ENCODE peak calls at places on chromosomes 7 and 10, in ten cellular contexts. One of them, this sample, is unnamed.

GRCh38 chr10:24556746-24557742 is 166.6 kb downstream of the ARHGAP21 start:
- DNase-seq in suprapubic skin: no peak
- DNase-seq in endothelial cell of umbilical vein: peak
- DNase-seq in vagina: no peak
- DNase-seq in breast epithelium: no peak
- DNase-seq in HCT116: peak
- DNase-seq in spleen: no peak
- DNase-seq in transverse colon: peak
- DNase-seq in stomach: no peak
- DNase-seq in GM23338: peak
- DNase-seq in this sample: peak

GRCh38 chr10:102668312-102669110 is 24.2 kb downstream of the TRIM8 start:
- DNase-seq in endothelial cell of umbilical vein: no peak
- DNase-seq in breast epithelium: no peak
- DNase-seq in vagina: no peak
- DNase-seq in suprapubic skin: no peak
- DNase-seq in HCT116: no peak
- DNase-seq in stomach: no peak
- DNase-seq in transverse colon: no peak
- DNase-seq in spleen: no peak
- DNase-seq in GM23338: no peak
- DNase-seq in this sample: no peak

GRCh38 chr10:10528563-10528910 is 489.1 kb upstream of the CELF2 start:
- DNase-seq in vagina: no peak
- DNase-seq in suprapubic skin: no peak
- DNase-seq in stomach: no peak
- DNase-seq in HCT116: no peak
- DNase-seq in transverse colon: no peak
- DNase-seq in endothelial cell of umbilical vein: no peak
- DNase-seq in GM23338: no peak
- DNase-seq in spleen: no peak
- DNase-seq in breast epithelium: no peak
- DNase-seq in this sample: no peak

GRCh38 chr10:52895066-52895465 is 122.5 kb upstream of the MBL2 start:
- DNase-seq in vagina: no peak
- DNase-seq in breast epithelium: no peak
- DNase-seq in transverse colon: no peak
- DNase-seq in spleen: no peak
- DNase-seq in endothelial cell of umbilical vein: no peak
- DNase-seq in suprapubic skin: no peak
- DNase-seq in GM23338: no peak
- DNase-seq in HCT116: no peak
- DNase-seq in stomach: no peak
- DNase-seq in this sample: no peak

GRCh38 chr7:151007469-151007898 is 16.7 kb downstream of the NOS3 start:
- DNase-seq in transverse colon: no peak
- DNase-seq in vagina: no peak
- DNase-seq in stomach: no peak
- DNase-seq in GM23338: no peak
- DNase-seq in spleen: peak
- DNase-seq in HCT116: no peak
- DNase-seq in endothelial cell of umbilical vein: peak
- DNase-seq in breast epithelium: no peak
- DNase-seq in suprapubic skin: no peak
- DNase-seq in this sample: no peak

GRCh38 chr7:55438765-55439525 is 73.8 kb downstream of the LANCL2 start:
- DNase-seq in breast epithelium: no peak
- DNase-seq in vagina: no peak
- DNase-seq in GM23338: no peak
- DNase-seq in spleen: no peak
- DNase-seq in transverse colon: peak
- DNase-seq in endothelial cell of umbilical vein: peak
- DNase-seq in stomach: peak
- DNase-seq in suprapubic skin: no peak
- DNase-seq in HCT116: no peak
- DNase-seq in this sample: no peak

GRCh38 chr10:131923059-131923756 is 22.4 kb downstream of the PPP2R2D start:
- DNase-seq in transverse colon: no peak
- DNase-seq in spleen: no peak
- DNase-seq in stomach: no peak
- DNase-seq in HCT116: no peak
- DNase-seq in suprapubic skin: peak
- DNase-seq in vagina: no peak
- DNase-seq in GM23338: no peak
- DNase-seq in breast epithelium: no peak
- DNase-seq in endothelial cell of umbilical vein: no peak
- DNase-seq in this sample: no peak

GRCh38 chr10:21505711-21506278 is 19.7 kb downstream of the SKIDA1 start:
- DNase-seq in transverse colon: no peak
- DNase-seq in suprapubic skin: no peak
- DNase-seq in endothelial cell of umbilical vein: no peak
- DNase-seq in GM23338: no peak
- DNase-seq in spleen: no peak
- DNase-seq in vagina: no peak
- DNase-seq in stomach: no peak
- DNase-seq in breast epithelium: no peak
- DNase-seq in HCT116: no peak
- DNase-seq in this sample: no peak

GRCh38 chr7:31811650-31812461 is 124.8 kb downstream of the PPP1R17 start:
- DNase-seq in spleen: no peak
- DNase-seq in breast epithelium: no peak
- DNase-seq in stomach: no peak
- DNase-seq in suprapubic skin: no peak
- DNase-seq in HCT116: no peak
- DNase-seq in vagina: no peak
- DNase-seq in transverse colon: no peak
- DNase-seq in endothelial cell of umbilical vein: peak
- DNase-seq in GM23338: no peak
- DNase-seq in this sample: no peak

GRCh38 chr7:46811529-46811928 is 770.4 kb downstream of the TNS3 start:
- DNase-seq in suprapubic skin: no peak
- DNase-seq in stomach: no peak
- DNase-seq in HCT116: no peak
- DNase-seq in GM23338: no peak
- DNase-seq in breast epithelium: no peak
- DNase-seq in transverse colon: no peak
- DNase-seq in spleen: no peak
- DNase-seq in vagina: no peak
- DNase-seq in endothelial cell of umbilical vein: no peak
- DNase-seq in this sample: no peak

GRCh38 chr10:106033065-106033464 is 1131.4 kb downstream of the SORCS1 start:
- DNase-seq in suprapubic skin: no peak
- DNase-seq in HCT116: no peak
- DNase-seq in breast epithelium: no peak
- DNase-seq in vagina: no peak
- DNase-seq in transverse colon: no peak
- DNase-seq in spleen: no peak
- DNase-seq in endothelial cell of umbilical vein: no peak
- DNase-seq in GM23338: no peak
- DNase-seq in stomach: no peak
- DNase-seq in this sample: no peak
- TF ChIP-seq POLR2AphosphoS5 in suprapubic skin: no peak
- TF ChIP-seq POLR2AphosphoS5 in HCT116: no peak
- TF ChIP-seq POLR2AphosphoS5 in breast epithelium: no peak
- TF ChIP-seq POLR2AphosphoS5 in vagina: no peak
- TF ChIP-seq POLR2AphosphoS5 in transverse colon: no peak
- TF ChIP-seq POLR2AphosphoS5 in spleen: no peak
- TF ChIP-seq POLR2AphosphoS5 in endothelial cell of umbilical vein: no peak
- TF ChIP-seq POLR2AphosphoS5 in GM23338: no peak
- TF ChIP-seq POLR2AphosphoS5 in stomach: no peak
- TF ChIP-seq POLR2AphosphoS5 in this sample: no peak

DNA sequence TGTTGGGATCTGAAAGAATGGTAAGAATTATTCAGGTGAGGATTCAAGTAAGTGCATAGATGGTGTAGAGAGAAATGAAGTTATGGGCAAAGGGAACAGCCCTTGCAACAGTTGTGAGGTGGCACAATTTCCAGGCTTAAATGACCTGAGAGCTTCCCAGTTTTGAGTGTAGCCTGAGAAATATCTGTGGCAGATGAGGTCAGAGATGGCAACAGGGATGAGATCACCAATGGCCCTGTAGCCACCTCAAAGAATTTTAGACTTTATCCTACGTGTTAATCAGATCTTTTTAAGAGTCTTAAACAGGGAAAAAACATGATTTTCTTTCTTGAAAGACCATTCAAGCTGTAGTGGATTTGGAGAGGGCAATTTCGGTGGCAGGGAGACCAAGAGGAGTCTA is 1.9 kb upstream of the NRF1 start:
- DNase-seq in vagina: no peak
- DNase-seq in spleen: no peak
- DNase-seq in GM23338: no peak
- DNase-seq in transverse colon: no peak
- DNase-seq in endothelial cell of umbilical vein: no peak
- DNase-seq in HCT116: no peak
- DNase-seq in suprapubic skin: no peak
- DNase-seq in breast epithelium: no peak
- DNase-seq in stomach: no peak
- DNase-seq in this sample: no peak
- TF ChIP-seq POLR2AphosphoS5 in vagina: no peak
- TF ChIP-seq POLR2AphosphoS5 in spleen: no peak
- TF ChIP-seq POLR2AphosphoS5 in GM23338: no peak
- TF ChIP-seq POLR2AphosphoS5 in transverse colon: no peak
- TF ChIP-seq POLR2AphosphoS5 in endothelial cell of umbilical vein: no peak
- TF ChIP-seq POLR2AphosphoS5 in HCT116: no peak
- TF ChIP-seq POLR2AphosphoS5 in suprapubic skin: no peak
- TF ChIP-seq POLR2AphosphoS5 in breast epithelium: no peak
- TF ChIP-seq POLR2AphosphoS5 in stomach: no peak
- TF ChIP-seq POLR2AphosphoS5 in this sample: no peak

DNA sequence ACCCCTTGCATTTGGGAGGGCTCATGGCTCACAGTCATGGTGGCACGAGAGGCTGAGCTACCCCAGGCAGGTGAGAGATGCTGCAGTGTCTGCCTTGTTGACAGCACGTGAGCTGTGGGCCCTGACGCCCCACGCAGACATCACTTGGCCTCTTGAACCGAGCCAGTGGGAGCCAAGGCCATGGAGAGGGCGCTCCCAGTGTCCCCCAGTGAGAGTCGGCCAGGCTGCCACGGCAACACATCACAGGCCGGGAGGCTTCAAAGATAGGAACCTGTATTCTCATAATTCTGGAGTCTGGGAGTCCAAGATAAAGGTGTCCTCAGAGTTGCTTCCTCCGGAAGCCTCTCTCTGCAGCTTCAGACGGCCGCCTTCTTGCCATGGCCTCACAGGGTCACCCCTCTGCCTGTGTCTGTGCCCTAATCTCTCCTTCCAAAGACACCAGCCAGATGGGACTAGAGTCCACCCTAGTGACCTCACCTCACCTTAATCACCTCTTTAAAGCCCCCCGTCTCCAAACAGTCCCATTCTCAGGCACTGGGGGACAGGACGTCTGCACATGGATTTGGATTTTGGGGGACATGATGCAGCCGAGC is 119.6 kb downstream of the KLF6 start:
- DNase-seq in breast epithelium: no peak
- DNase-seq in stomach: no peak
- DNase-seq in endothelial cell of umbilical vein: no peak
- DNase-seq in HCT116: no peak
- DNase-seq in vagina: no peak
- DNase-seq in suprapubic skin: no peak
- DNase-seq in GM23338: no peak
- DNase-seq in transverse colon: no peak
- DNase-seq in spleen: no peak
- DNase-seq in this sample: no peak
- TF ChIP-seq POLR2AphosphoS5 in breast epithelium: no peak
- TF ChIP-seq POLR2AphosphoS5 in stomach: no peak
- TF ChIP-seq POLR2AphosphoS5 in endothelial cell of umbilical vein: no peak
- TF ChIP-seq POLR2AphosphoS5 in HCT116: no peak
- TF ChIP-seq POLR2AphosphoS5 in vagina: no peak
- TF ChIP-seq POLR2AphosphoS5 in suprapubic skin: no peak
- TF ChIP-seq POLR2AphosphoS5 in GM23338: no peak
- TF ChIP-seq POLR2AphosphoS5 in transverse colon: no peak
- TF ChIP-seq POLR2AphosphoS5 in spleen: no peak
- TF ChIP-seq POLR2AphosphoS5 in this sample: no peak

DNA sequence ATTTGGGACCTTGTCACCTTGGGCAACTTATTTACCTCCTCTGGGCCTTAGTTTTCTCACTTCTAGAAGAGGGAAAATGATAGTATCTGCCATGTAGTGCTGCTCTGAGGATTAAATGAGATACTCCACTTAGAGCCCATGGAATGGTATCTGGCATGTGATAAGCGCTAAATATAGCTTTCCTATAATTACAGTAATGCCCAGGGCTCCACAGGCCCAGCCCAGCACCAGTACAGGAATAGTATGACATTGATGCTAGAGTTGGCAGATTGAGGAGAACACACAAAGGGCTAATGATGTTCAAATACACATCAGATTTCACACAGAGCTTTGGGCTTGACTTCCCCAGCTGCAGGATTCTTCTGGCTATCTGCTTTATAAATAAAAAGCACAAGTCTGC is 34.9 kb downstream of the FAS start:
- DNase-seq in HCT116: no peak
- DNase-seq in breast epithelium: no peak
- DNase-seq in transverse colon: no peak
- DNase-seq in vagina: no peak
- DNase-seq in stomach: no peak
- DNase-seq in GM23338: no peak
- DNase-seq in endothelial cell of umbilical vein: no peak
- DNase-seq in suprapubic skin: no peak
- DNase-seq in spleen: no peak
- DNase-seq in this sample: no peak
- TF ChIP-seq POLR2AphosphoS5 in HCT116: no peak
- TF ChIP-seq POLR2AphosphoS5 in breast epithelium: no peak
- TF ChIP-seq POLR2AphosphoS5 in transverse colon: no peak
- TF ChIP-seq POLR2AphosphoS5 in vagina: no peak
- TF ChIP-seq POLR2AphosphoS5 in stomach: no peak
- TF ChIP-seq POLR2AphosphoS5 in GM23338: no peak
- TF ChIP-seq POLR2AphosphoS5 in endothelial cell of umbilical vein: no peak
- TF ChIP-seq POLR2AphosphoS5 in suprapubic skin: no peak
- TF ChIP-seq POLR2AphosphoS5 in spleen: no peak
- TF ChIP-seq POLR2AphosphoS5 in this sample: no peak

GRCh38 chr7:90213521-90213920 is 2.0 kb downstream of the STEAP2 start:
- DNase-seq in stomach: no peak
- DNase-seq in transverse colon: no peak
- DNase-seq in endothelial cell of umbilical vein: no peak
- DNase-seq in GM23338: no peak
- DNase-seq in suprapubic skin: no peak
- DNase-seq in breast epithelium: no peak
- DNase-seq in spleen: no peak
- DNase-seq in HCT116: no peak
- DNase-seq in vagina: no peak
- DNase-seq in this sample: no peak
- TF ChIP-seq POLR2AphosphoS5 in stomach: no peak
- TF ChIP-seq POLR2AphosphoS5 in transverse colon: no peak
- TF ChIP-seq POLR2AphosphoS5 in endothelial cell of umbilical vein: no peak
- TF ChIP-seq POLR2AphosphoS5 in GM23338: no peak
- TF ChIP-seq POLR2AphosphoS5 in suprapubic skin: no peak
- TF ChIP-seq POLR2AphosphoS5 in breast epithelium: no peak
- TF ChIP-seq POLR2AphosphoS5 in spleen: no peak
- TF ChIP-seq POLR2AphosphoS5 in HCT116: no peak
- TF ChIP-seq POLR2AphosphoS5 in vagina: no peak
- TF ChIP-seq POLR2AphosphoS5 in this sample: no peak

GRCh38 chr10:77264107-77264506 is 373.5 kb downstream of the KCNMA1 start:
- DNase-seq in transverse colon: no peak
- DNase-seq in vagina: no peak
- DNase-seq in suprapubic skin: no peak
- DNase-seq in GM23338: no peak
- DNase-seq in stomach: no peak
- DNase-seq in HCT116: no peak
- DNase-seq in spleen: no peak
- DNase-seq in breast epithelium: no peak
- DNase-seq in endothelial cell of umbilical vein: no peak
- DNase-seq in this sample: no peak
- TF ChIP-seq POLR2AphosphoS5 in transverse colon: no peak
- TF ChIP-seq POLR2AphosphoS5 in vagina: no peak
- TF ChIP-seq POLR2AphosphoS5 in suprapubic skin: no peak
- TF ChIP-seq POLR2AphosphoS5 in GM23338: no peak
- TF ChIP-seq POLR2AphosphoS5 in stomach: no peak
- TF ChIP-seq POLR2AphosphoS5 in HCT116: no peak
- TF ChIP-seq POLR2AphosphoS5 in spleen: no peak
- TF ChIP-seq POLR2AphosphoS5 in breast epithelium: no peak
- TF ChIP-seq POLR2AphosphoS5 in endothelial cell of umbilical vein: no peak
- TF ChIP-seq POLR2AphosphoS5 in this sample: no peak

GRCh38 chr10:14259696-14260595 is 70.8 kb downstream of the FRMD4A start:
- DNase-seq in spleen: no peak
- DNase-seq in suprapubic skin: no peak
- DNase-seq in GM23338: no peak
- DNase-seq in breast epithelium: no peak
- DNase-seq in HCT116: no peak
- DNase-seq in vagina: no peak
- DNase-seq in endothelial cell of umbilical vein: no peak
- DNase-seq in transverse colon: no peak
- DNase-seq in stomach: no peak
- DNase-seq in this sample: no peak
- TF ChIP-seq POLR2AphosphoS5 in spleen: no peak
- TF ChIP-seq POLR2AphosphoS5 in suprapubic skin: no peak
- TF ChIP-seq POLR2AphosphoS5 in GM23338: no peak
- TF ChIP-seq POLR2AphosphoS5 in breast epithelium: no peak
- TF ChIP-seq POLR2AphosphoS5 in HCT116: no peak
- TF ChIP-seq POLR2AphosphoS5 in vagina: no peak
- TF ChIP-seq POLR2AphosphoS5 in endothelial cell of umbilical vein: no peak
- TF ChIP-seq POLR2AphosphoS5 in transverse colon: peak
- TF ChIP-seq POLR2AphosphoS5 in stomach: peak
- TF ChIP-seq POLR2AphosphoS5 in this sample: no peak